ENCODE peak calls at places on chromosomes 5 and 9, in six cellular contexts. I is K562, F is H1, Q is HepG2, E is SK-N-SH, T is GM12878. G is an unnamed sample.

GRCh38 chr9:129176786-129177442 is 1.1 kb downstream of the IER5L start:
- DNase-seq in T (no peak), Q (no peak), I (no peak), E (peak; percentile 75), F (no peak), G (peak; percentile 30)

GRCh38 chr5:142685418-142686209 is at the start of gene FGF1:
- DNase-seq in F (no peak), T (no peak), Q (no peak), I (no peak), E (peak; percentile 76), G (no peak)

GRCh38 chr9:14014209-14014608 is 299.7 kb downstream of the NFIB start:
- DNase-seq in I (no peak), T (no peak), F (no peak), E (no peak), Q (no peak), G (no peak)

GRCh38 chr9:93473411-93473810 is 20.0 kb upstream of the FAM120AOS start:
- DNase-seq in Q (no peak), I (no peak), E (no peak), F (no peak), T (no peak), G (no peak)

GRCh38 chr5:62720036-62720441 is 141.4 kb downstream of the LRRC70 start:
- DNase-seq in I (peak; percentile 18), E (peak; percentile 31), Q (peak; percentile 30), F (peak; percentile 25), T (peak; percentile 34), G (no peak)

GRCh38 chr9:92010705-92011536 is 60.9 kb upstream of the ROR2 start:
- DNase-seq in Q (no peak), F (no peak), T (no peak), E (no peak), I (no peak), G (peak; percentile 87)

GRCh38 chr5:35804201-35804653 is 52.5 kb upstream of the IL7R start:
- DNase-seq in E (no peak), Q (no peak), F (no peak), T (no peak), I (no peak), G (no peak)

GRCh38 chr5:112776301-112776856 is 38.7 kb downstream of the APC start:
- DNase-seq in T (no peak), E (no peak), F (no peak), Q (no peak), I (no peak), G (no peak)

GRCh38 chr5:140588311-140589070 is 23.9 kb downstream of the SLC35A4 start:
- DNase-seq in I (no peak), F (no peak), Q (no peak), E (no peak), T (no peak), G (no peak)

GRCh38 chr5:10578292-10578663 is 14.4 kb downstream of the ANKRD33B start:
- DNase-seq in T (no peak), Q (no peak), I (no peak), E (no peak), F (no peak), G (no peak)

GRCh38 chr5:80067531-80067930 is 32.4 kb downstream of the THBS4 start:
- DNase-seq in F (no peak), I (no peak), T (no peak), E (no peak), Q (no peak), G (no peak)

GRCh38 chr5:142725231-142726187 is 39.6 kb upstream of the FGF1 start:
- DNase-seq in Q (no peak), T (no peak), E (no peak), F (no peak), I (no peak), G (no peak)

GRCh38 chr5:118891252-118891651 is 97.1 kb downstream of the DTWD2 start:
- DNase-seq in T (peak; percentile 4), I (no peak), E (no peak), Q (no peak), F (no peak), G (no peak)

GRCh38 chr9:76586555-76587314 is 127.8 kb downstream of the GCNT1 start:
- DNase-seq in E (no peak), T (no peak), Q (no peak), I (no peak), F (no peak), G (no peak)

GRCh38 chr5:111584651-111585050 is 72.3 kb upstream of the STARD4 start:
- DNase-seq in I (no peak), T (no peak), F (no peak), Q (no peak), E (no peak), G (no peak)

GRCh38 chr5:72244862-72245371 is 75.1 kb downstream of the MRPS27 start:
- DNase-seq in Q (peak; percentile 54), I (peak; percentile 31), T (no peak), F (no peak), E (peak; percentile 43), G (peak; percentile 1)

GRCh38 chr5:146541956-146542849 is 26.2 kb upstream of the GPR151 start:
- DNase-seq in I (peak; percentile 75), Q (peak; percentile 38), F (peak; percentile 61), T (no peak), E (peak; percentile 74), G (peak; percentile 73)

GRCh38 chr5:32531885-32532520 is 53.4 kb upstream of the SUB1 start:
- DNase-seq in I (no peak), F (peak; percentile 13), T (peak; percentile 60), E (no peak), Q (peak; percentile 82), G (no peak)
- TF ChIP-seq GABPA in I (peak; percentile 8), F (no peak), T (no peak), E (no peak), Q (no peak), G (peak; percentile 0)

DNA sequence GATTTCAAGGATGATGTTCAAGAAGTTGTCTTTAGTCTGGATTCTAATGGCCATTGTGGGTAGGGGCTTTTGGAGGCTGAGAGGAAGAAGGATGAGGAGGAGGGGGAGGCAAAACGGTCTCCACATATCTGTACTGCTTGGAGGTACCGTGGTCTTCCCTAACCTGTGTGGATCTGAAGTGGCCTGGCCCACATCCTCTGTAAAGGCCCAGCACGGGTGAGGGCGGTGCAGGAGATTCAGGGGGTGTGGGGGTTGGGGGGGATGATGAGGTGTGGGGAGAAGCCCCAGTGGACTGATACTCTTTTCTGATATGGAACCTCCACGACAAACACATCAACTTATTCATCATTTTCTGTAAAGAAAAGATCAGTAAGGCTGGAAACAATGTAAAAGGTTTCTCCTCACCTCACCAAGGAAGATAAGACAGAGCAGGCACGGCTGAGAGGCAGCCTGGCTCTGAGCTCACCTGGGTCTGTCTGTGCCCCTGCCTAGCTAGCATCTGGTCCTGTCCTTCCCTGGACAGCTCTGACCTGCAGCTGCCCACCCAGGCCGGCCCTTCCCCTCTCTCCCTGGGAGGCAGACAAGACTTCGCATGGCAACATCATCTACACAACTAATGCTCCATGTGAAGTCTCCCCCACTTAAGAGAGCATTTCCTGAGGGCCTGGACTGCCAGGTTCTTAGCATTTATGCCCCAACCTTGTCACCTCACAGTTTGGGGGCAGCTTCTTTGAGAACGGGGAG is 5.6 kb upstream of the IL3 start:
- DNase-seq in I (no peak), E (no peak), Q (no peak), T (no peak), F (no peak), G (no peak)
- H3K27me3 ChIP-seq in I (peaks cover 11% of the 10 kb centered on the region), E (no peaks in the 10 kb centered on the region), Q (peaks cover 3% of the 10 kb centered on the region), T (peaks cover 5% of the 10 kb centered on the region), F (no peaks in the 10 kb centered on the region), G (no peaks in the 10 kb centered on the region)

GRCh38 chr5:166768536-166768935 is 1522.9 kb upstream of the WWC1 start:
- DNase-seq in E (no peak), I (no peak), Q (no peak), F (no peak), T (no peak), G (no peak)
- TF ChIP-seq GABPA in E (no peak), I (no peak), Q (no peak), F (no peak), T (no peak), G (no peak)

DNA sequence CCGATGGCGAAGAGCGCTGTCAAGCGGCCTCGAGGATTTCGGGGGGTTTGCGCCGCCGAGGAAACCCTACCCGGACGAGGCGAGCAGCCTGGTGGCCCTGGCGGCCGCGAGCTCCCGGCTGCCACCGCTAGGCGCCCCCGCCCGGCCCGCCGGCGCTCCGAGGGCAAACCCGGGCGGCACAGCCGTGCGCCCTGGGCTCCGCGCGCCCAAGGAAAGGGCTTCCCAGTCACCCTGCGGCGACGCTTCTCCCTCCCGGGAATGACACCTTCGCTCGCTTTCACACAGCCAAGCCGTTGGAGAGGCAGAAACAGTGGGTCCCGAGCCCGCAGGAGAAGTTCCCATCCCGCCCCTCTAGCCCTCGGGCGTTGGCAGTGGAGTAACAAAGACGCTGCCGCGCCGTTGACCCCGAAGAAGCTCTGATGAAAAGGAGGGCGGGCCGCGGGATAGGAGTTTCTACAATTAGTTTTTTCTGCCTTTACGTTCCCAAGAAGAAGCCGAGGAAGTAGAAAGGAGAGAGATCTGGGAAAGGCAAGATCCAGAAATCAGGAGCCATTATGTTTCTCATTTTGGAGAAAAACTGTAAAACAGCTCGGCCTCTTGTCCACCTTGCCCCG is 126.1 kb downstream of the TMEM174 start:
- DNase-seq in F (no peak), I (no peak), E (peak; percentile 82), Q (no peak), T (no peak), G (no peak)
- H3K27me3 ChIP-seq in F (peaks cover 94% of the 10 kb centered on the region), I (peaks cover 26% of the 10 kb centered on the region), E (no peaks in the 10 kb centered on the region), Q (peaks cover 10% of the 10 kb centered on the region), T (peaks cover 12% of the 10 kb centered on the region), G (peaks cover 5% of the 10 kb centered on the region)

GRCh38 chr9:134618823-134619454 is 22.7 kb upstream of the COL5A1 start:
- DNase-seq in F (no peak), T (no peak), I (no peak), E (no peak), Q (no peak), G (no peak)
- TF ChIP-seq GABPA in F (no peak), T (no peak), I (no peak), E (no peak), Q (no peak), G (no peak)

G was measured in HL-60.